ENCODE peak calls at places on chromosome 13, in eight cellular contexts. K, H, Y, M, T, V, F and S are unnamed samples.

GRCh38 chr13:95552539-95553270 is at the start of gene CLDN10:
- DNase-seq in H (peak), Y (peak), K (no peak), T (peak), V (no peak), F (peak), M (peak), S (peak)

GRCh38 chr13:97567510-97568243 is 133.7 kb downstream of the RAP2A start:
- DNase-seq in T (no peak), Y (no peak), K (no peak), F (no peak), H (no peak), V (peak), M (no peak), S (peak)

GRCh38 chr13:75669706-75670105 is 33.6 kb downstream of the LMO7 start:
- DNase-seq in H (no peak), V (no peak), F (no peak), T (no peak), M (no peak), K (no peak), Y (no peak), S (no peak)

GRCh38 chr13:46392967-46393366 is 5.9 kb upstream of the RUBCNL start:
- DNase-seq in T (peak), M (no peak), Y (no peak), K (no peak), F (no peak), V (no peak), H (no peak), S (no peak)

GRCh38 chr13:76638882-76639281 is 247.3 kb downstream of the KCTD12 start:
- DNase-seq in Y (no peak), H (no peak), F (no peak), K (no peak), V (no peak), T (no peak), M (no peak), S (no peak)

GRCh38 chr13:85332595-85332994 is 466.6 kb downstream of the SLITRK6 start:
- DNase-seq in M (no peak), H (no peak), T (no peak), V (no peak), F (no peak), Y (no peak), K (no peak), S (no peak)

GRCh38 chr13:30141773-30142501 is 165.4 kb downstream of the KATNAL1 start:
- DNase-seq in M (no peak), F (no peak), K (no peak), Y (no peak), T (no peak), H (no peak), V (no peak), S (no peak)

GRCh38 chr13:74839656-74840055 is 642.3 kb downstream of the TBC1D4 start:
- DNase-seq in H (no peak), K (no peak), M (no peak), Y (no peak), F (no peak), T (no peak), V (peak), S (no peak)

GRCh38 chr13:33303885-33304284 is 18.3 kb upstream of the STARD13 start:
- DNase-seq in H (no peak), V (no peak), T (no peak), F (no peak), Y (no peak), M (no peak), K (no peak), S (no peak)

GRCh38 chr13:20181180-20181579 is 11.6 kb downstream of the GJB2 start:
- DNase-seq in M (no peak), F (no peak), V (no peak), T (no peak), Y (no peak), H (no peak), K (no peak), S (no peak)

GRCh38 chr13:23867027-23867491 is 22.1 kb downstream of the MIPEP start:
- DNase-seq in T (no peak), Y (no peak), F (no peak), V (no peak), K (no peak), M (no peak), H (no peak), S (peak)

GRCh38 chr13:113427562-113428468 is 25.5 kb downstream of the ADPRHL1 start:
- DNase-seq in F (no peak), H (no peak), M (no peak), K (no peak), V (peak), T (no peak), Y (no peak), S (no peak)

GRCh38 chr13:75836441-75836840 is 200.3 kb downstream of the LMO7 start:
- DNase-seq in K (no peak), F (no peak), Y (no peak), V (no peak), T (no peak), M (no peak), H (no peak), S (no peak)

GRCh38 chr13:32134241-32134801 is 102.7 kb downstream of the FRY start:
- DNase-seq in V (no peak), F (no peak), Y (no peak), T (no peak), H (no peak), M (no peak), K (no peak), S (no peak)

GRCh38 chr13:103859952-103860351 is 793.7 kb upstream of the SLC10A2 start:
- DNase-seq in F (no peak), M (no peak), T (no peak), H (no peak), K (no peak), V (no peak), Y (no peak), S (no peak)

GRCh38 chr13:65855276-65855675 is 1374.9 kb downstream of the PCDH9 start:
- DNase-seq in M (no peak), F (no peak), T (no peak), K (no peak), Y (peak), H (no peak), V (no peak), S (peak)

GRCh38 chr13:113917523-113918371 is 53.9 kb upstream of the GAS6 start:
- DNase-seq in Y (no peak), T (no peak), H (peak), V (no peak), M (no peak), F (peak), K (no peak), S (no peak)

GRCh38 chr13:32165791-32166190 is 134.2 kb downstream of the FRY start:
- DNase-seq in V (no peak), H (no peak), T (no peak), Y (no peak), K (no peak), F (no peak), M (no peak), S (no peak)

GRCh38 chr13:87535911-87536310 is 135.3 kb upstream of the SLITRK5 start:
- DNase-seq in H (no peak), F (no peak), M (no peak), K (no peak), V (no peak), T (no peak), Y (no peak), S (no peak)

GRCh38 chr13:30932481-30933333 is at the start of gene TEX26:
- DNase-seq in V (no peak), F (peak), H (peak), K (no peak), M (no peak), Y (peak), T (no peak), S (peak)

GRCh38 chr13:21583496-21583895 is 20.5 kb downstream of the MICU2 start:
- DNase-seq in V (no peak), F (no peak), H (peak), T (no peak), K (no peak), Y (no peak), M (no peak), S (peak)

GRCh38 chr13:25306671-25307464 is 5.4 kb downstream of the NUP58 start:
- DNase-seq in H (no peak), Y (no peak), T (no peak), M (no peak), K (no peak), V (no peak), F (no peak), S (no peak)

GRCh38 chr13:112619730-112620639 is 32.0 kb upstream of the TUBGCP3 start:
- DNase-seq in V (no peak), Y (peak), F (peak), K (no peak), T (no peak), M (no peak), H (peak), S (peak)